ENCODE peak calls at places on chromosomes 5 and 9, in six cellular contexts. P is SK-N-SH, X is tibial nerve, Y is GM12878, T is ovary, V is transverse colon. D is an unnamed sample.

GRCh38 chr5:179158556-179158955 is 98.4 kb downstream of the ZNF354C start:
- DNase-seq in P (no peak), X (no peak), Y (no peak), T (peak; percentile 16), V (no peak), D (no peak)

GRCh38 chr5:160312139-160312959 is at the start of gene CCNJL:
- DNase-seq in P (peak; percentile 100), X (no peak), Y (no peak), T (peak; percentile 85), V (peak; percentile 57), D (peak; percentile 52)

GRCh38 chr5:133696006-133696584 is 83.8 kb upstream of the FSTL4 start:
- DNase-seq in P (no peak), X (no peak), Y (no peak), T (no peak), V (no peak), D (no peak)

GRCh38 chr5:76849767-76850291 is at the start of gene S100Z:
- DNase-seq in P (no peak), X (no peak), Y (no peak), T (no peak), V (no peak), D (no peak)

GRCh38 chr5:84059672-84060071 is 325.0 kb downstream of the EDIL3 start:
- DNase-seq in P (no peak), X (no peak), Y (no peak), T (no peak), V (no peak), D (no peak)

GRCh38 chr5:172858990-172859811 is 25.1 kb downstream of the ERGIC1 start:
- DNase-seq in P (no peak), X (peak; percentile 65), Y (no peak), T (no peak), V (peak; percentile 80), D (peak; percentile 96)

GRCh38 chr9:95100071-95100627 is 217.4 kb downstream of the FANCC start:
- DNase-seq in P (no peak), X (no peak), Y (no peak), T (no peak), V (no peak), D (no peak)

GRCh38 chr9:137064027-137064879 is 6.1 kb downstream of the SAPCD2 start:
- DNase-seq in P (peak; percentile 89), X (no peak), Y (no peak), T (peak; percentile 83), V (peak; percentile 75), D (peak; percentile 41)

GRCh38 chr5:52987711-52988329 is 1.3 kb upstream of the ITGA2 start:
- DNase-seq in P (no peak), X (no peak), Y (no peak), T (no peak), V (no peak), D (peak; percentile 48)

GRCh38 chr5:69293882-69294281 is 38.7 kb downstream of the CCDC125 start:
- DNase-seq in P (no peak), X (no peak), Y (no peak), T (no peak), V (no peak), D (peak; percentile 58)

GRCh38 chr5:173020643-173021042 is 35.5 kb upstream of the CREBRF start:
- DNase-seq in P (no peak), X (no peak), Y (no peak), T (peak; percentile 55), V (no peak), D (no peak)

GRCh38 chr5:68296895-68297294 is 81.3 kb downstream of the PIK3R1 start:
- DNase-seq in P (no peak), X (no peak), Y (no peak), T (no peak), V (no peak), D (no peak)

GRCh38 chr9:37678789-37679273 is 28.1 kb downstream of the FRMPD1 start:
- DNase-seq in P (no peak), X (no peak), Y (no peak), T (no peak), V (no peak), D (peak; percentile 6)

GRCh38 chr9:101486693-101487442 is 46.8 kb upstream of the RNF20 start:
- DNase-seq in P (peak; percentile 86), X (no peak), Y (no peak), T (peak; percentile 83), V (peak; percentile 68), D (no peak)

GRCh38 chr5:179265529-179266290 is 79.6 kb downstream of the ADAMTS2 start:
- DNase-seq in P (peak; percentile 70), X (peak; percentile 92), Y (no peak), T (peak; percentile 96), V (peak; percentile 82), D (no peak)

GRCh38 chr9:95070549-95071021 is 246.9 kb downstream of the FANCC start:
- DNase-seq in P (no peak), X (no peak), Y (no peak), T (no peak), V (no peak), D (peak; percentile 82)

GRCh38 chr9:72588336-72588735 is 66.9 kb downstream of the TMC1 start:
- DNase-seq in P (no peak), X (no peak), Y (no peak), T (no peak), V (no peak), D (no peak)

GRCh38 chr9:745761-746414 is 95.6 kb upstream of the DMRT1 start:
- DNase-seq in P (no peak), X (no peak), Y (no peak), T (no peak), V (no peak), D (peak; percentile 29)

GRCh38 chr5:68456756-68457217 is 241.2 kb downstream of the PIK3R1 start:
- DNase-seq in P (no peak), X (no peak), Y (no peak), T (no peak), V (peak; percentile 25), D (peak; percentile 20)

DNA sequence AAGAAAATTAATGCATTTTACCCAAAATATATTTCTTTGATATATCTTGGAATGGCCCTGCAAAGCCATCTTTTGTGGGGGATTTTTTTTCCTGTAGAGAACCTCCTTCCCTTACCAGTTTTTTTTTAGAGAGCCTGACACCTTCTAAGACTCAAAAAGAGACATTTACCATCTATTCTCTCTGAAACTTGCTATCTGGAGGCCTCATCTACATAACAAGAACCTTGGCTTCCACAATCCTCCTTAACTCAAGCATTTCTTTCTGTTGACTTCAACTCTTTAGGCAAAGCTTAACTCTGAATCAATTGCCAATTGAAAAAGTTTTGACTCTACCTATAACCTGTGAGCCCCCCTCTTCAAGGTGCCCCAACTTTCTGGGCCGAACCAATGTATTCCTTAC is 6.2 kb downstream of the SLC45A2 start:
- DNase-seq in P (no peak), X (no peak), Y (no peak), T (no peak), V (no peak), D (no peak)
- TF ChIP-seq EP300 in P (no peak), X (no peak), Y (no peak), T (no peak), V (no peak), D (no peak)

GRCh38 chr5:137191179-137191578 is 307.9 kb downstream of the SPOCK1 start:
- DNase-seq in P (no peak), X (no peak), Y (no peak), T (no peak), V (no peak), D (no peak)

GRCh38 chr5:137190031-137190430 is 309.1 kb downstream of the SPOCK1 start:
- DNase-seq in P (no peak), X (no peak), Y (no peak), T (no peak), V (no peak), D (no peak)

GRCh38 chr5:137190441-137190840 is 308.7 kb downstream of the SPOCK1 start:
- DNase-seq in P (no peak), X (no peak), Y (no peak), T (no peak), V (no peak), D (no peak)

GRCh38 chr5:137194300-137194699 is 304.8 kb downstream of the SPOCK1 start:
- DNase-seq in P (no peak), X (no peak), Y (no peak), T (no peak), V (no peak), D (no peak)

GRCh38 chr5:137192293-137192743 is 306.8 kb downstream of the SPOCK1 start:
- DNase-seq in P (no peak), X (no peak), Y (no peak), T (no peak), V (no peak), D (no peak)
- TF ChIP-seq EP300 in P (no peak), X (no peak), Y (no peak), T (no peak), V (no peak), D (no peak)

GRCh38 chr5:11026543-11026942 is 265.5 kb upstream of the DAP start:
- DNase-seq in P (no peak), X (no peak), Y (no peak), T (no peak), V (no peak), D (no peak)
- TF ChIP-seq EP300 in P (no peak), X (no peak), Y (no peak), T (no peak), V (no peak), D (no peak)

GRCh38 chr5:152676177-152676576 is 271.1 kb upstream of the NMUR2 start:
- DNase-seq in P (no peak), X (no peak), Y (no peak), T (no peak), V (no peak), D (no peak)
- TF ChIP-seq EP300 in P (no peak), X (no peak), Y (no peak), T (no peak), V (no peak), D (no peak)

GRCh38 chr5:93164690-93165089 is 416.3 kb downstream of the NR2F1-AS1 start:
- DNase-seq in P (peak; percentile 28), X (no peak), Y (no peak), T (no peak), V (peak; percentile 8), D (no peak)

GRCh38 chr5:93165559-93165958 is 415.5 kb downstream of the NR2F1-AS1 start:
- DNase-seq in P (no peak), X (no peak), Y (no peak), T (no peak), V (no peak), D (no peak)

GRCh38 chr5:93158841-93159240 is 422.2 kb downstream of the NR2F1-AS1 start:
- DNase-seq in P (no peak), X (no peak), Y (no peak), T (no peak), V (no peak), D (no peak)

GRCh38 chr5:93162201-93162654 is 418.8 kb downstream of the NR2F1-AS1 start:
- DNase-seq in P (no peak), X (no peak), Y (no peak), T (no peak), V (no peak), D (no peak)

GRCh38 chr5:93163010-93163663 is 417.9 kb downstream of the NR2F1-AS1 start:
- DNase-seq in P (no peak), X (no peak), Y (no peak), T (no peak), V (no peak), D (no peak)
- TF ChIP-seq EP300 in P (peak; percentile 57), X (peak; percentile 53), Y (no peak), T (no peak), V (no peak), D (no peak)

GRCh38 chr5:31682847-31683246 is 43.9 kb downstream of the PDZD2 start:
- DNase-seq in P (peak; percentile 63), X (no peak), Y (no peak), T (no peak), V (no peak), D (no peak)
- TF ChIP-seq EP300 in P (peak; percentile 7), X (no peak), Y (no peak), T (no peak), V (no peak), D (no peak)

D was measured in HepG2.